ENCODE peak calls at places on chromosome 3, in seven cellular contexts. One of them, this sample, is unnamed.

GRCh38 chr3:38222032-38222634 is 43.5 kb upstream of the SLC22A13 start:
- DNase-seq in sigmoid colon: no peak
- DNase-seq in transverse colon: no peak
- DNase-seq in breast epithelium: no peak
- DNase-seq in H1: no peak
- DNase-seq in suprapubic skin: no peak
- DNase-seq in HCT116: no peak
- DNase-seq in this sample: no peak

GRCh38 chr3:23804441-23805227 is 1.1 kb upstream of the UBE2E1 start:
- DNase-seq in sigmoid colon: no peak
- DNase-seq in transverse colon: peak; percentile 55
- DNase-seq in breast epithelium: no peak
- DNase-seq in H1: no peak
- DNase-seq in suprapubic skin: no peak
- DNase-seq in HCT116: no peak
- DNase-seq in this sample: no peak

GRCh38 chr3:51975857-51976549 is 1.1 kb downstream of the ABHD14A start:
- DNase-seq in sigmoid colon: peak; percentile 91
- DNase-seq in transverse colon: peak; percentile 75
- DNase-seq in breast epithelium: peak; percentile 60
- DNase-seq in H1: no peak
- DNase-seq in suprapubic skin: peak; percentile 89
- DNase-seq in HCT116: no peak
- DNase-seq in this sample: no peak

GRCh38 chr3:100089802-100090668 is 24.3 kb downstream of the FILIP1L start:
- DNase-seq in sigmoid colon: no peak
- DNase-seq in transverse colon: no peak
- DNase-seq in breast epithelium: no peak
- DNase-seq in H1: peak; percentile 10
- DNase-seq in suprapubic skin: no peak
- DNase-seq in HCT116: peak; percentile 16
- DNase-seq in this sample: no peak

GRCh38 chr3:143484851-143485512 is 363.3 kb downstream of the SLC9A9 start:
- DNase-seq in sigmoid colon: no peak
- DNase-seq in transverse colon: no peak
- DNase-seq in breast epithelium: no peak
- DNase-seq in H1: no peak
- DNase-seq in suprapubic skin: no peak
- DNase-seq in HCT116: peak; percentile 4
- DNase-seq in this sample: no peak

GRCh38 chr3:81927811-81928210 is 166.4 kb upstream of the GBE1 start:
- DNase-seq in sigmoid colon: no peak
- DNase-seq in transverse colon: no peak
- DNase-seq in breast epithelium: no peak
- DNase-seq in H1: no peak
- DNase-seq in suprapubic skin: no peak
- DNase-seq in HCT116: no peak
- DNase-seq in this sample: no peak

GRCh38 chr3:129116482-129116946 is 5.1 kb downstream of the RAB43 start:
- DNase-seq in sigmoid colon: no peak
- DNase-seq in transverse colon: no peak
- DNase-seq in breast epithelium: no peak
- DNase-seq in H1: no peak
- DNase-seq in suprapubic skin: no peak
- DNase-seq in HCT116: no peak
- DNase-seq in this sample: no peak

GRCh38 chr3:126555795-126556636 is 2.7 kb downstream of the C3orf22 start:
- DNase-seq in sigmoid colon: peak; percentile 28
- DNase-seq in transverse colon: peak; percentile 3
- DNase-seq in breast epithelium: peak; percentile 8
- DNase-seq in H1: no peak
- DNase-seq in suprapubic skin: peak; percentile 66
- DNase-seq in HCT116: no peak
- DNase-seq in this sample: peak; percentile 84

GRCh38 chr3:101179637-101180036 is 140.7 kb downstream of the IMPG2 start:
- DNase-seq in sigmoid colon: no peak
- DNase-seq in transverse colon: no peak
- DNase-seq in breast epithelium: no peak
- DNase-seq in H1: no peak
- DNase-seq in suprapubic skin: no peak
- DNase-seq in HCT116: no peak
- DNase-seq in this sample: no peak

GRCh38 chr3:188026191-188026968 is 127.6 kb upstream of the LPP start:
- DNase-seq in sigmoid colon: no peak
- DNase-seq in transverse colon: no peak
- DNase-seq in breast epithelium: no peak
- DNase-seq in H1: no peak
- DNase-seq in suprapubic skin: no peak
- DNase-seq in HCT116: no peak
- DNase-seq in this sample: no peak

GRCh38 chr3:37072892-37073291 is 79.6 kb downstream of the MLH1 start:
- DNase-seq in sigmoid colon: no peak
- DNase-seq in transverse colon: peak; percentile 32
- DNase-seq in breast epithelium: no peak
- DNase-seq in H1: no peak
- DNase-seq in suprapubic skin: no peak
- DNase-seq in HCT116: no peak
- DNase-seq in this sample: no peak

GRCh38 chr3:119352863-119353527 is 58.8 kb downstream of the ARHGAP31 start:
- DNase-seq in sigmoid colon: no peak
- DNase-seq in transverse colon: no peak
- DNase-seq in breast epithelium: no peak
- DNase-seq in H1: no peak
- DNase-seq in suprapubic skin: no peak
- DNase-seq in HCT116: peak; percentile 8
- DNase-seq in this sample: no peak

GRCh38 chr3:168684519-168684918 is 588.8 kb upstream of the GOLIM4 start:
- DNase-seq in sigmoid colon: no peak
- DNase-seq in transverse colon: no peak
- DNase-seq in breast epithelium: no peak
- DNase-seq in H1: no peak
- DNase-seq in suprapubic skin: no peak
- DNase-seq in HCT116: no peak
- DNase-seq in this sample: no peak

DNA sequence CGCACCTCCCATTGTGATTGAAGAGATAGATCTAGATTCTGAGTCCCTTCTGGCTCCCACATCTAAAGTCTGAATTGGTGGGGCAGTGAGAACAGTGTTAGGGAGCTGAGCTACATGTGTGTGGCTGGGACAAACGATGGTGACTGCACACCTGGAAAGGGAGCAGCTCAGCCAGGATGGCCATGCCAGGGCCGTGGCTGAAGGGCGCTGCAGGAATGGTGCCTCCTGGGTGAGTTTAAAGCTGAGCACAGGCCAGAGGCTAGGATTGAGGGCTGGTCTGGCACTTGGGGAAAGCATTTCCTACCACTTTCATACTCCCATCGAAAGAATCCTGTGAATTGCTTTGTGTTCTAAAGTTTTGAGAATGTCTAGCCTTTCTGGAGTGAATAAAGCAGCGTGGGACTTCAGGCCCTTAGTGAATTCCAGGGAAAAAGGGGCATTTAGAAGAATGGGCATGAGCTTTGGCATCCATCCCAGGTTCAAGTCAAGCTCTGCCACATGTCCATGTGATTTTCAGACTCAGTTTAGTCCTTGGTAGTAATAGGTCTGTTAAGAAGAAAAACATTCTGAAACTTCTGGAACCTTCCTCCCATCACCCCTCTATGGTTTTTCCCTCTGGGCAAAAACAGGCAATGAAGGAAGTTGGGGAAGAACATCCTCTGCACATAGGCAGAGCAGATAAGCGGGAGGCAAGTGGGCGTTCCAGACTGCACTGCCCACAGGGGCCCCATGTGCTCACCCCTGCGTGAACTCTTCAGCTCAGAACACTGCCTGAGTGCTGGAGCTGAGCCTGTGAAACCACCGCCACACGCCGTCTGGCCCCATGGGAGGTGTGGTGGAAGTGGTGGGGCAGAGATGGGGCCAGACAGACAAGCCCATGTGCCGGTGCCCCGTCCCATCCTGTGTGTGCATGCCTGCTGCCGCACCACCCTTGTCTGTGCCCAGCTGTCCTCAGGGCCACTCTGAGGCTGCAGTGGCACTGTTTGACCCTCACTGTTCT is 12.9 kb upstream of the CPNE9 start:
- DNase-seq in sigmoid colon: no peak
- DNase-seq in transverse colon: no peak
- DNase-seq in breast epithelium: no peak
- DNase-seq in H1: no peak
- DNase-seq in suprapubic skin: no peak
- DNase-seq in HCT116: no peak
- DNase-seq in this sample: no peak
- TF ChIP-seq POLR2AphosphoS5 in sigmoid colon: no peak
- TF ChIP-seq POLR2AphosphoS5 in transverse colon: no peak
- TF ChIP-seq POLR2AphosphoS5 in breast epithelium: no peak
- TF ChIP-seq POLR2AphosphoS5 in H1: no peak
- TF ChIP-seq POLR2AphosphoS5 in suprapubic skin: no peak
- TF ChIP-seq POLR2AphosphoS5 in HCT116: no peak
- TF ChIP-seq POLR2AphosphoS5 in this sample: no peak

GRCh38 chr3:158217992-158218391 is 108.1 kb downstream of the RSRC1 start:
- DNase-seq in sigmoid colon: no peak
- DNase-seq in transverse colon: no peak
- DNase-seq in breast epithelium: no peak
- DNase-seq in H1: no peak
- DNase-seq in suprapubic skin: no peak
- DNase-seq in HCT116: no peak
- DNase-seq in this sample: no peak

GRCh38 chr3:158213461-158213860 is 103.6 kb downstream of the RSRC1 start:
- DNase-seq in sigmoid colon: no peak
- DNase-seq in transverse colon: no peak
- DNase-seq in breast epithelium: no peak
- DNase-seq in H1: no peak
- DNase-seq in suprapubic skin: no peak
- DNase-seq in HCT116: no peak
- DNase-seq in this sample: no peak
- TF ChIP-seq CTCF in sigmoid colon: no peak
- TF ChIP-seq CTCF in transverse colon: no peak
- TF ChIP-seq CTCF in breast epithelium: no peak
- TF ChIP-seq CTCF in H1: no peak
- TF ChIP-seq CTCF in suprapubic skin: no peak
- TF ChIP-seq CTCF in HCT116: no peak
- TF ChIP-seq CTCF in this sample: no peak

GRCh38 chr3:43754316-43754715 is 63.6 kb downstream of the ABHD5 start:
- DNase-seq in sigmoid colon: no peak
- DNase-seq in transverse colon: no peak
- DNase-seq in breast epithelium: no peak
- DNase-seq in H1: no peak
- DNase-seq in suprapubic skin: no peak
- DNase-seq in HCT116: no peak
- DNase-seq in this sample: no peak

GRCh38 chr3:43755511-43756200 is 64.9 kb downstream of the ABHD5 start:
- DNase-seq in sigmoid colon: no peak
- DNase-seq in transverse colon: no peak
- DNase-seq in breast epithelium: no peak
- DNase-seq in H1: no peak
- DNase-seq in suprapubic skin: no peak
- DNase-seq in HCT116: no peak
- DNase-seq in this sample: no peak

GRCh38 chr3:43752908-43753307 is 62.2 kb downstream of the ABHD5 start:
- DNase-seq in sigmoid colon: no peak
- DNase-seq in transverse colon: no peak
- DNase-seq in breast epithelium: no peak
- DNase-seq in H1: no peak
- DNase-seq in suprapubic skin: no peak
- DNase-seq in HCT116: no peak
- DNase-seq in this sample: no peak

GRCh38 chr3:43757613-43758012 is 66.9 kb downstream of the ABHD5 start:
- DNase-seq in sigmoid colon: no peak
- DNase-seq in transverse colon: no peak
- DNase-seq in breast epithelium: no peak
- DNase-seq in H1: no peak
- DNase-seq in suprapubic skin: no peak
- DNase-seq in HCT116: no peak
- DNase-seq in this sample: no peak

DNA sequence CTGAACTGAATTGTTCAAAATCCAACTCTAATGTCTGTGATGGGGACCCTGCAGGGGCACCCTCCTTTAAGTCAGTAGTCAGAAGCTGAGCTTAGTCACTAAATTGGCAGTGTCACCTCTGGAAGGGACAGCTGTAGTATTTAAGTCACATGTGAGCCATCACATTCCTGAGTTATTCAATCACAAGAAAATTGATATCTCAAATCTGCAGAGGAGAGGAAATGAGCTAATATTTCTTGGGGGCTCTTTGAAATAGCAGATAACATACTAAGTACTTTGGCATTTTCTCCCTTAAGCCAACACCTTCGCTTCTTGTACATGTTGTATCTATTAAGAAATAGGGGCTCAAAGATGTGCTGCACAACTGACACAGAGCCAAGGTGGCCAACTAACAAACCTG is 63.0 kb downstream of the ABHD5 start:
- DNase-seq in sigmoid colon: no peak
- DNase-seq in transverse colon: no peak
- DNase-seq in breast epithelium: no peak
- DNase-seq in H1: no peak
- DNase-seq in suprapubic skin: no peak
- DNase-seq in HCT116: no peak
- DNase-seq in this sample: no peak
- TF ChIP-seq POLR2AphosphoS5 in sigmoid colon: no peak
- TF ChIP-seq POLR2AphosphoS5 in transverse colon: no peak
- TF ChIP-seq POLR2AphosphoS5 in breast epithelium: no peak
- TF ChIP-seq POLR2AphosphoS5 in H1: no peak
- TF ChIP-seq POLR2AphosphoS5 in suprapubic skin: no peak
- TF ChIP-seq POLR2AphosphoS5 in HCT116: no peak
- TF ChIP-seq POLR2AphosphoS5 in this sample: no peak

GRCh38 chr3:170064108-170064507 is 26.3 kb downstream of the GPR160 start:
- DNase-seq in sigmoid colon: no peak
- DNase-seq in transverse colon: no peak
- DNase-seq in breast epithelium: no peak
- DNase-seq in H1: no peak
- DNase-seq in suprapubic skin: no peak
- DNase-seq in HCT116: no peak
- DNase-seq in this sample: no peak

GRCh38 chr3:170063691-170064090 is 25.9 kb downstream of the GPR160 start:
- DNase-seq in sigmoid colon: no peak
- DNase-seq in transverse colon: no peak
- DNase-seq in breast epithelium: no peak
- DNase-seq in H1: no peak
- DNase-seq in suprapubic skin: no peak
- DNase-seq in HCT116: no peak
- DNase-seq in this sample: no peak

GRCh38 chr3:170059447-170059846 is 21.7 kb downstream of the GPR160 start:
- DNase-seq in sigmoid colon: no peak
- DNase-seq in transverse colon: no peak
- DNase-seq in breast epithelium: no peak
- DNase-seq in H1: no peak
- DNase-seq in suprapubic skin: no peak
- DNase-seq in HCT116: no peak
- DNase-seq in this sample: no peak

GRCh38 chr3:170062068-170062467 is 24.3 kb downstream of the GPR160 start:
- DNase-seq in sigmoid colon: no peak
- DNase-seq in transverse colon: no peak
- DNase-seq in breast epithelium: no peak
- DNase-seq in H1: no peak
- DNase-seq in suprapubic skin: no peak
- DNase-seq in HCT116: no peak
- DNase-seq in this sample: no peak

DNA sequence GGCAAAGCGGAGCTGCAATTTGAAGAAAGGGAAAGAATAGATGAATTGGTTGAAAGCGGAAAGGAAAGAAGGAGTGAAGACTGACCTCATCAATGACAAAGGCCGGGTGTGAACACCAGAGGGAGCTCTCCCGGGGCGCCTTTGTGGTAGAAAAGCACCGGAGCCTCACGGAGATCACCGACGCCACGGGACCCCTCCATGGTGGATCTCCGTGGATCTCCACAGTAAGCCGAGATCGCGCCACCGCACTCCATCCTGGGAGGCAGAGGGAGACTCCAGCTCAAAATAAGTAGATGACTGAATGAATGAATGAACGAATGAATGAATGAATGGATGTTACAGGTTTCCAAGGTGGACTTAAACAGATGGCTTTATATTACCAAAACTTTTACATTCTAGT is 25.0 kb downstream of the GPR160 start:
- DNase-seq in sigmoid colon: no peak
- DNase-seq in transverse colon: no peak
- DNase-seq in breast epithelium: no peak
- DNase-seq in H1: no peak
- DNase-seq in suprapubic skin: no peak
- DNase-seq in HCT116: no peak
- DNase-seq in this sample: no peak
- TF ChIP-seq CTCF in sigmoid colon: no peak
- TF ChIP-seq CTCF in transverse colon: no peak
- TF ChIP-seq CTCF in breast epithelium: no peak
- TF ChIP-seq CTCF in H1: peak; percentile 50
- TF ChIP-seq CTCF in suprapubic skin: no peak
- TF ChIP-seq CTCF in HCT116: no peak
- TF ChIP-seq CTCF in this sample: no peak